ENCODE peak calls at places on chromosome 21, in four cellular contexts. K is omental fat pad, Y is body of pancreas, Q is HL-60. R is an unnamed sample.

GRCh38 chr21:31253684-31254083 is 90.4 kb downstream of the TIAM1 start:
- DNase-seq in K (no peak), Y (no peak), Q (no peak), R (no peak)

GRCh38 chr21:37429356-37429755 is 62.8 kb downstream of the DYRK1A start:
- DNase-seq in K (no peak), Y (no peak), Q (no peak), R (no peak)

GRCh38 chr21:36479415-36480402 is at the start of gene CLDN14:
- DNase-seq in K (no peak), Y (no peak), Q (no peak), R (peak)

GRCh38 chr21:37176716-37177115 is 90.4 kb downstream of the VPS26C start:
- DNase-seq in K (no peak), Y (no peak), Q (no peak), R (no peak)

GRCh38 chr21:45970674-45971486 is 10.7 kb upstream of the COL6A1 start:
- DNase-seq in K (no peak), Y (peak), Q (no peak), R (peak)

GRCh38 chr21:22363504-22363903 is 1365.3 kb downstream of the NCAM2 start:
- DNase-seq in K (no peak), Y (no peak), Q (no peak), R (no peak)

GRCh38 chr21:42341776-42342542 is 8.8 kb downstream of the TFF2 start:
- DNase-seq in K (no peak), Y (no peak), Q (no peak), R (no peak)

GRCh38 chr21:35637431-35637830 is 422.9 kb downstream of the SETD4 start:
- DNase-seq in K (no peak), Y (peak), Q (no peak), R (no peak)

GRCh38 chr21:43340491-43341348 is 86.2 kb downstream of the SIK1 start:
- DNase-seq in K (no peak), Y (no peak), Q (no peak), R (peak)

GRCh38 chr21:46552274-46552673 is 52.6 kb downstream of the S100B start:
- DNase-seq in K (no peak), Y (no peak), Q (peak), R (no peak)

GRCh38 chr21:33866851-33867250 is 48.8 kb downstream of the ATP5PO start:
- DNase-seq in K (no peak), Y (no peak), Q (no peak), R (no peak)

GRCh38 chr21:41695513-41695912 is 71.3 kb downstream of the RIPK4 start:
- DNase-seq in K (no peak), Y (no peak), Q (no peak), R (no peak)

GRCh38 chr21:34596561-34597271 is 18.2 kb downstream of the RCAN1 start:
- DNase-seq in K (no peak), Y (no peak), Q (no peak), R (no peak)

GRCh38 chr21:41045534-41046268 is 122.3 kb upstream of the BACE2 start:
- DNase-seq in K (no peak), Y (peak), Q (no peak), R (no peak)

GRCh38 chr21:29418813-29419212 is 120.1 kb downstream of the BACH1 start:
- DNase-seq in K (no peak), Y (no peak), Q (no peak), R (no peak)

GRCh38 chr21:28126521-28127317 is 866.0 kb downstream of the LTN1 start:
- DNase-seq in K (no peak), Y (no peak), Q (no peak), R (no peak)

GRCh38 chr21:46096997-46097825 is 701 bp upstream of the COL6A2 start:
- DNase-seq in K (peak), Y (peak), Q (no peak), R (peak)

GRCh38 chr21:28537371-28538079 is 455.2 kb downstream of the LTN1 start:
- DNase-seq in K (no peak), Y (no peak), Q (no peak), R (peak)

GRCh38 chr21:34889287-34889536 is 159.9 kb downstream of the RUNX1 start:
- DNase-seq in K (no peak), Y (peak), Q (peak), R (peak)

GRCh38 chr21:46065215-46065992 is 32.5 kb upstream of the COL6A2 start:
- DNase-seq in K (no peak), Y (no peak), Q (no peak), R (peak)

GRCh38 chr21:28867401-28867800 is 125.3 kb downstream of the LTN1 start:
- DNase-seq in K (no peak), Y (no peak), Q (no peak), R (no peak)

GRCh38 chr21:46427516-46427915 is 31.2 kb upstream of the DIP2A start:
- DNase-seq in K (no peak), Y (no peak), Q (no peak), R (no peak)

GRCh38 chr21:15397258-15397657 is 332.5 kb upstream of the NRIP1 start:
- DNase-seq in K (no peak), Y (no peak), Q (no peak), R (no peak)

GRCh38 chr21:31293986-31294385 is 50.1 kb downstream of the TIAM1 start:
- DNase-seq in K (no peak), Y (no peak), Q (no peak), R (peak)

GRCh38 chr21:36654341-36654740 is 44.6 kb upstream of the SIM2 start:
- DNase-seq in K (no peak), Y (no peak), Q (no peak), R (no peak)

GRCh38 chr21:35475006-35475405 is 425.9 kb upstream of the RUNX1 start:
- DNase-seq in K (no peak), Y (no peak), Q (no peak), R (no peak)

GRCh38 chr21:42939581-42940413 is 14.4 kb upstream of the ERVH48-1 start:
- DNase-seq in K (peak), Y (peak), Q (peak), R (peak)

GRCh38 chr21:32425628-32426027 is 13.1 kb downstream of the EVA1C start:
- DNase-seq in K (no peak), Y (no peak), Q (no peak), R (no peak)
- TF ChIP-seq CTCF in K (no peak), Y (no peak), Q (no peak), R (no peak)

GRCh38 chr21:38742580-38743260 is 63.0 kb upstream of the ETS2 start:
- DNase-seq in K (no peak), Y (no peak), Q (no peak), R (peak)
- TF ChIP-seq CTCF in K (no peak), Y (no peak), Q (no peak), R (no peak)

GRCh38 chr21:16455978-16456377 is 726.2 kb downstream of the USP25 start:
- DNase-seq in K (no peak), Y (no peak), Q (no peak), R (no peak)

GRCh38 chr21:16457498-16457897 is 727.7 kb downstream of the USP25 start:
- DNase-seq in K (no peak), Y (no peak), Q (no peak), R (no peak)

GRCh38 chr21:16455526-16455925 is 725.7 kb downstream of the USP25 start:
- DNase-seq in K (no peak), Y (no peak), Q (no peak), R (no peak)

DNA sequence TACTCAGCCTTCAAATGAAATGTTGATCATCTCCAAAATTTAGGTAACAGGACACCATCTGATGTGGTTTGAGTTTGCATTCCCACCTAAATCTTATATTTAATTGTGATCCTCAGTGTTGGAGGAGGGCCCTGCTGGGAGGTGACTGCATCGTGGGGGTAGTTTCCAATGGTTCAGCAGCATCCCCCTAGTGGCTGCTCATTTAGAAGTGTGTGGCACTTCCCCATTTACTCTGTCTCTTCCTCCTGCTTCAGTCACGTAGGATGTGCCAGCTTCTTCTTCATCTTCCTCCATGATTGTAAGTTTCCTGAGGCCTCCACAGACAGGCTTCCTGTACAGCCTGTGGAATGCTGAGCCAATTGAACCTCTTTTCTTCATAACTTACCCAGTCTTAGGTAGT is 731.2 kb downstream of the USP25 start:
- DNase-seq in K (no peak), Y (no peak), Q (no peak), R (no peak)
- TF ChIP-seq CTCF in K (no peak), Y (no peak), Q (no peak), R (no peak)

GRCh38 chr21:25405991-25406390 is 201.3 kb downstream of the MRPL39 start:
- DNase-seq in K (no peak), Y (no peak), Q (no peak), R (no peak)

GRCh38 chr21:25409992-25410391 is 197.3 kb downstream of the MRPL39 start:
- DNase-seq in K (no peak), Y (no peak), Q (no peak), R (no peak)

GRCh38 chr21:25412090-25412489 is 195.2 kb downstream of the MRPL39 start:
- DNase-seq in K (no peak), Y (no peak), Q (no peak), R (no peak)

GRCh38 chr21:25408666-25409065 is 198.6 kb downstream of the MRPL39 start:
- DNase-seq in K (no peak), Y (no peak), Q (no peak), R (no peak)
- TF ChIP-seq CTCF in K (no peak), Y (no peak), Q (no peak), R (no peak)

GRCh38 chr21:44911384-44912157 is 9.1 kb downstream of the ITGB2 start:
- DNase-seq in K (peak), Y (peak), Q (no peak), R (no peak)
- TF ChIP-seq CTCF in K (no peak), Y (peak), Q (peak), R (no peak)

DNA sequence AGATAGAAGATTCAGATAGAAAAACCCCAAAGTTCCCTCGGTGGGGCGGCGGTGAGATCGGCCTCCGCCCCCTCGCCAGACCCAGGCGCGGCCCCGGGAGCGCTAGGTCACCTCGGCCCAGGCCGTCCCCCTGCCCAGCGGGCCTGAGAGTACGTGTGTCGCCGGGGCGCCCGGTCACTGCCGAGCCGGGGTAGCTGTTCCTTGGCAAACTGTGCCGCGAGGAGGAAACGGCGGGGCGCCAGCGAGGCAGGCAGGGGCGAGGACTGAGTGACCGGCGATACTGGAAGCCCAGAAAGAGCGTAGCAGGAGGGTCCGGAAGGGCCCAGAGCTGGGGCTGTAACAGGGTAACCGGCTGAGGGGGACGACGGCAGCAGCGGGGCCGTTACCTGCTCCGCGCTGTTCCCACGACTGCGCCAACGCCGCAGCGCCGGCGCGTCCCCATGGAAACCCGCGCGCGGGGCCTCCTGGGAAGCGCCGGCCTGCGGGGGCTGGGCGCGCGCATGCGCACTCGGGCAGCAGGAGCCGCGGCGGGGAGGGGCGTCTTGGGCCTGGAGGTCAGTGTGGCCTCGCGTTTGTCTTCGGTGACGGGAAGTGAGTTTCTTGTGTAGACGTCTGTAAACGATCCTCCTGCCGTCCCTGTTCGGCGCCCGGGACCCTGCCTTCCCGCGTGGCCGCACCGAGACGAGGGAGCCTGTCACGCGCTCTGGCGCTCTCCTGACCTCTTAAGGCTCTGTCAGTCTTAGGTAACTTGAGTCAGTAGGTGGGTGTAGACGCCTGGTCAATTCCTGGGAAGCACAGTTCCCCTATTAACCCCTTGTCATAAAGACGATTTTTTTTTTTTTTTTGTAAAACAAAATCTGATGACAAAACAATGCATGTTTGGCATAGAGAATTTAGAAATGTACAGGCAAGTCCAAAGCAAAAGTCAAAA is at the start of gene LCA5L:
- DNase-seq in K (peak), Y (peak), Q (peak), R (peak)
- TF ChIP-seq CTCF in K (no peak), Y (peak), Q (no peak), R (peak)

R was measured in fibroblast of villous mesenchyme.